ENCODE peak calls at places on chromosomes 12 and 14, in seven cellular contexts. A, T, Y, N, M, H and K are unnamed samples. For H3K4me1, the result is how much of the 10 kb centered on the place peaks cover.

GRCh38 chr14:87097021-87097420 is 896.0 kb downstream of the GALC start:
- DNase-seq in A (peak), T (no peak), Y (no peak), N (peak), M (no peak), H (no peak), K (no peak)

GRCh38 chr12:106710143-106710893 is 64.2 kb upstream of the RIC8B start:
- DNase-seq in A (no peak), T (peak), Y (peak), N (no peak), M (no peak), H (peak), K (no peak)

GRCh38 chr14:64209428-64210165 is 84.6 kb downstream of the ESR2 start:
- DNase-seq in A (peak), T (no peak), Y (no peak), N (peak), M (no peak), H (no peak), K (peak)

GRCh38 chr14:63470877-63471565 is 72.2 kb downstream of the PPP2R5E start:
- DNase-seq in A (peak), T (no peak), Y (no peak), N (peak), M (peak), H (no peak), K (no peak)

GRCh38 chr14:78921856-78922255 is 751.7 kb downstream of the NRXN3 start:
- DNase-seq in A (peak), T (no peak), Y (no peak), N (peak), M (no peak), H (peak), K (no peak)

GRCh38 chr14:51610766-51611165 is 40.9 kb upstream of the FRMD6 start:
- DNase-seq in A (no peak), T (no peak), Y (no peak), N (no peak), M (no peak), H (no peak), K (no peak)

GRCh38 chr12:132438139-132438700 is 51.7 kb upstream of the FBRSL1 start:
- DNase-seq in A (no peak), T (no peak), Y (no peak), N (no peak), M (no peak), H (no peak), K (no peak)

GRCh38 chr12:93922583-93923006 is 225.8 kb upstream of the PLXNC1 start:
- DNase-seq in A (no peak), T (no peak), Y (no peak), N (no peak), M (no peak), H (peak), K (no peak)

GRCh38 chr14:61528591-61529021 is 166.7 kb upstream of the HIF1A start:
- DNase-seq in A (peak), T (no peak), Y (no peak), N (peak), M (no peak), H (no peak), K (no peak)

GRCh38 chr12:90188857-90189256 is 480.2 kb upstream of the ATP2B1 start:
- DNase-seq in A (no peak), T (no peak), Y (no peak), N (no peak), M (no peak), H (no peak), K (no peak)

GRCh38 chr14:69055973-69056372 is 76.9 kb upstream of the ACTN1 start:
- DNase-seq in A (no peak), T (no peak), Y (no peak), N (peak), M (no peak), H (no peak), K (no peak)

GRCh38 chr12:83473408-83474095 is 786.8 kb downstream of the TMTC2 start:
- DNase-seq in A (peak), T (no peak), Y (no peak), N (no peak), M (no peak), H (no peak), K (no peak)

GRCh38 chr12:53737951-53738833 is 10.9 kb upstream of the CALCOCO1 start:
- DNase-seq in A (no peak), T (peak), Y (peak), N (no peak), M (no peak), H (peak), K (no peak)

GRCh38 chr12:68530965-68531364 is 79.7 kb upstream of the RAP1B start:
- DNase-seq in A (peak), T (no peak), Y (no peak), N (peak), M (no peak), H (no peak), K (no peak)

GRCh38 chr14:67269338-67270060 is 28.3 kb downstream of the PALS1 start:
- DNase-seq in A (peak), T (peak), Y (no peak), N (peak), M (no peak), H (peak), K (no peak)

GRCh38 chr14:52103416-52103815 is 34.6 kb upstream of the NID2 start:
- DNase-seq in A (no peak), T (no peak), Y (no peak), N (no peak), M (no peak), H (no peak), K (no peak)

GRCh38 chr12:89427508-89428156 is 75.3 kb upstream of the DUSP6 start:
- DNase-seq in A (peak), T (no peak), Y (no peak), N (peak), M (no peak), H (no peak), K (no peak)

GRCh38 chr14:77554207-77554606 is 55.6 kb upstream of the ISM2 start:
- DNase-seq in A (no peak), T (no peak), Y (no peak), N (no peak), M (no peak), H (no peak), K (no peak)

GRCh38 chr12:89662623-89663022 is 46.0 kb downstream of the ATP2B1 start:
- DNase-seq in A (peak), T (no peak), Y (no peak), N (peak), M (no peak), H (no peak), K (no peak)

GRCh38 chr12:31853977-31854376 is 105.2 kb upstream of the RESF1 start:
- DNase-seq in A (no peak), T (no peak), Y (no peak), N (no peak), M (no peak), H (no peak), K (no peak)

DNA sequence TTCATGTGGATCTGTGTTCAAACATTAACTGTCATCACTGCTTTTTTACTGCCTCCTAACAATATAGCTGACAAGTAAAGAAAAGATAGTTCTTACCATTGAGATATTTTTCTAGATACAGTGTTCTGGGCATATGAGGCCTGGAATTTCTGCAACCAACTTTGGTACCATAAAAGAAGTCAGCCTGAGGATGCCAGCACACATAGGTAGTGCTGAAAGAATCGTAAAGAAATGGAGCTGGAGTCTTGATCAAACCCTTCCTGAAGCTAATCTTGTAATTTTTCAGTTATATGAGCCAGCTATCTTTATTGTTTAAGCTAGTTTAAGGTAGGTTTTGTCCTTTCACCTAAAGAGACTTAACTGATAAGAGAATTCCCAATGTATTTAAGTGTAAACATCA is 11.3 kb downstream of the ERG28 start:
- DNase-seq in A (no peak), T (no peak), Y (no peak), N (no peak), M (no peak), H (no peak), K (no peak)
- H3K4me1 ChIP-seq in A (under half), T (under half), Y (under half), N (under half), M (under half), H (under half), K (under half)

DNA sequence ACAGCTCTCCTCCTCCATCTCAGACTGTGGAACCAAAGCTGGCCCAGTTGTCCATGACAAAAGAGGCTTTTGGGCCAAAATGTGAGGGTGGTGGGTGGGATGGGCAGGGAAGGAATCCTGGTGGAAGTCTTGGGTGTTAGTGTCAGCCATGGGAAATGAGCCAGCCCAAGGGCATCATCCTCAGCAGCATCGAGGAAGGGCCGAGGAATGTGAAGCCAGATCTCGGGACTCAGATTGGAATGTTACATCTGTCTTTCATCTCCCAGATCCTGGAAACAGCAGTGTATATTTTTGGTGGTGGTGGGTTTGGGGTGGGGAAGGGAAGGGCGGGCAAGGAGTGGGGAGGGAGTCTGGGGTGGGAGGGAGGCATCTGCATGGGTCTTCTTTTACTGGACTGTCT is 11.8 kb upstream of the TAMALIN start:
- DNase-seq in A (peak), T (no peak), Y (no peak), N (no peak), M (no peak), H (no peak), K (no peak)
- H3K4me1 ChIP-seq in A (under half), T (under half), Y (under half), N (under half), M (under half), H (under half), K (under half)

GRCh38 chr12:88308825-88309224 is 166.7 kb downstream of the TMTC3 start:
- DNase-seq in A (peak), T (no peak), Y (no peak), N (peak), M (no peak), H (no peak), K (no peak)
- H3K4me1 ChIP-seq in A (half or more), T (under half), Y (under half), N (under half), M (under half), H (under half), K (under half)

GRCh38 chr12:25054783-25055144 is 105.9 kb upstream of the BCAT1 start:
- DNase-seq in A (peak), T (no peak), Y (no peak), N (no peak), M (no peak), H (no peak), K (no peak)

GRCh38 chr12:25058012-25058411 is 109.1 kb upstream of the BCAT1 start:
- DNase-seq in A (no peak), T (no peak), Y (no peak), N (no peak), M (no peak), H (no peak), K (no peak)

GRCh38 chr12:25054076-25054782 is 105.3 kb upstream of the BCAT1 start:
- DNase-seq in A (no peak), T (no peak), Y (no peak), N (no peak), M (no peak), H (no peak), K (no peak)

GRCh38 chr12:25056486-25057130 is 107.7 kb upstream of the BCAT1 start:
- DNase-seq in A (no peak), T (no peak), Y (no peak), N (no peak), M (no peak), H (no peak), K (no peak)

GRCh38 chr12:25056011-25056410 is 107.1 kb upstream of the BCAT1 start:
- DNase-seq in A (no peak), T (no peak), Y (no peak), N (no peak), M (no peak), H (no peak), K (no peak)
- H3K4me1 ChIP-seq in A (under half), T (under half), Y (under half), N (under half), M (under half), H (under half), K (under half)

GRCh38 chr12:27194644-27195043 is 49.4 kb upstream of the STK38L start:
- DNase-seq in A (no peak), T (no peak), Y (no peak), N (no peak), M (no peak), H (no peak), K (no peak)
- H3K4me1 ChIP-seq in A (half or more), T (under half), Y (under half), N (under half), M (under half), H (under half), K (under half)

GRCh38 chr14:100902792-100903191 is 730 bp downstream of the RTL1 start:
- DNase-seq in A (no peak), T (no peak), Y (peak), N (no peak), M (no peak), H (peak), K (no peak)

GRCh38 chr14:100899841-100900771 is 3.4 kb downstream of the RTL1 start:
- DNase-seq in A (peak), T (peak), Y (peak), N (peak), M (no peak), H (peak), K (no peak)

GRCh38 chr14:100900837-100901390 is 2.6 kb downstream of the RTL1 start:
- DNase-seq in A (peak), T (peak), Y (peak), N (peak), M (peak), H (peak), K (no peak)

GRCh38 chr14:100902295-100902694 is 1.2 kb downstream of the RTL1 start:
- DNase-seq in A (no peak), T (peak), Y (peak), N (no peak), M (peak), H (peak), K (no peak)

DNA sequence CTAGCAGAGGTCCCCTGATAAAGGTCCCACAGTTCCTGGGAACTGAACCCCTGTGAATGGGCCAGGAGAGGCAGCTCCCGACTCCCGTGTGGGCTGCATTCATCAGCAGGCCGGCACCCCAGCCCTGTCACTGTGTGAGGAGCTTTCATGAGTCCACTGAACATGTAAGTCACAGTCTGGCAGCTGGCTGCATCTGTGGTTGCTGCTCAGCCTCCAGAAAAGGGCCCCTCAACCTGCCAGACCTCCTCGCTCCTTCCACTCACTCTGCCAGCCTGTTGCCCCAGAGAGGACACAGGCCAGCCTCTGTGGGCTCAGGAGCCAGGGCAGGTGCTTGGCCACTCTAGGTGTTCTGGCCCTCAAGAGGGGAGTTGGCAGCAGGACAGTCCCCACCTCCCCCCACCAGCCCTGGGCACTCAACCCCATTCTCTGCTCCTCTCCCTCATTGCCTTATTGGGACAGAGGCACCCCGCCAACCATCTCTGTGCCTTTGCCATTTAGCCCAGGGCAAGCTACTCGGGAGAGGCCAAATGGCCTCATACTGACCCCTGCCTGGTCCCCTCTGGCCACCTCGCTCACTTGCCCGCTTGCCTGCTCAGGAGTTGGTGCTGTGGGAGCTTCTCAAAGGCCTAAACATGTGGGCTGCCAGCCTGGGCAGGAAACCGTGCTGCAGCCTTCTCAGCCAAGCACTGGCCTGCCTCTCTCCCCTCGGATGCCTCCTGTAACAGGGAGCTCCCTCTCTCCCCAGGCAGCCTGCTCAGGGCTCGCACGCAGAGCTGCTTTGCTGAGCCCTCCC is 1.9 kb downstream of the RTL1 start:
- DNase-seq in A (no peak), T (no peak), Y (no peak), N (no peak), M (no peak), H (no peak), K (no peak)
- H3K4me1 ChIP-seq in A (under half), T (under half), Y (under half), N (under half), M (under half), H (under half), K (under half)

DNA sequence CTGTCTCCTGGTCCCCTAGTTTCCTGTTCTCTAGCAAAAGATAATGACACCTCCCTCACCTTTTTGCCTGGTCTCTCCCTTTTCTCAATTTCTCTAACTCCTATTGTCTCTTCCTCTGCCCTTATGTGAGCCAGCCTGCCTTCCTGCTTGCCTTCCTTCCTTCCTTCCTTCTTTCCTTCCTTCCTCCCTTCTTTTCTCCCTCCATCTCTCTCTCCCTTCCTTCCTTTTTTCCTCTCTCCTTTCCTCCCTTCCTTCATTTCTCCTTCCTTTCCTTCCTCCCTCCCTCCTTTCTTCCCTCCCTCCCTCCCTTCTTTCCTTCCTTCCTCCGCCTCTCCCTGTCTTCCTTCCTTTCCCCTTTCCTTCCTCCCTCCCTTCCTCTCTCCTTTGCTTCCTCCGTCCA is 45.7 kb upstream of the TBX5 start:
- DNase-seq in A (no peak), T (no peak), Y (no peak), N (no peak), M (no peak), H (no peak), K (no peak)
- H3K4me1 ChIP-seq in A (under half), T (under half), Y (under half), N (under half), M (under half), H (under half), K (under half)

DNA sequence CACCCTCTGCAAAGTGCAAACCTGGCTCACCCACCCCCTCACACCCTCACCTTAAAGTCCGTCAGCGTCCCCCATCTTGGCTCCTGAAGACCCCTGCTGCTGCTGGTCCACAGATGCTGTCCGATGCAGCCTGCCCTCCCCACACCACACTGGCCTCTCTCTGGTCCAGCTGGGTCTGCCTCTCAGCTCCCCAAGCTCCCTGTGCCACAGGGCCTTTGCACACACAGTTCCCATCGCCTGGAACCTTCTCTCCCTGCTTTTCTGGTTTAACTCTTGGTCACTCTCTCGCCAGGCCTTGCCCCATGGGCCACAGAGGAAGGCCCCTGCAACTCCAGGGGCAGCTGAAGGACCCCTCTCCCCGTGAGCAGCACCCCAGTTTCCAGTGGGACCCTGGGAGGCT is 44.9 kb downstream of the TESC start:
- DNase-seq in A (no peak), T (no peak), Y (no peak), N (no peak), M (no peak), H (no peak), K (no peak)
- H3K4me1 ChIP-seq in A (under half), T (under half), Y (under half), N (under half), M (under half), H (under half), K (under half)

GRCh38 chr12:119602695-119603094 is 9.1 kb downstream of the TMEM233 start:
- DNase-seq in A (no peak), T (no peak), Y (no peak), N (no peak), M (no peak), H (no peak), K (no peak)
- H3K4me1 ChIP-seq in A (under half), T (under half), Y (under half), N (under half), M (under half), H (under half), K (under half)

GRCh38 chr14:40762177-40762576 is 844.5 kb upstream of the LRFN5 start:
- DNase-seq in A (no peak), T (no peak), Y (no peak), N (no peak), M (no peak), H (no peak), K (no peak)
- H3K4me1 ChIP-seq in A (under half), T (under half), Y (under half), N (under half), M (under half), H (under half), K (under half)